ENCODE peak calls at places on chromosomes 12 and 14, in eight cellular contexts. D is fibroblast of pulmonary artery, K is mucosa of descending colon, V is cardiac fibroblast, O is epithelial cell of proximal tubule, U is PC-3, E is fibroblast of villous mesenchyme, Y is AG09309. Q is an unnamed sample.

GRCh38 chr12:93089805-93090569 is 160.9 kb upstream of the EEA1 start:
- DNase-seq in D (peak), K (no peak), V (peak), O (peak), U (peak), E (peak), Y (peak), Q (peak)

GRCh38 chr14:21882226-21882625 is 208.6 kb upstream of the OR4E1 start:
- DNase-seq in D (no peak), K (no peak), V (no peak), O (no peak), U (peak), E (no peak), Y (no peak), Q (no peak)

GRCh38 chr14:100417466-100417865 is 94.3 kb downstream of the SLC25A47 start:
- DNase-seq in D (peak), K (no peak), V (peak), O (peak), U (peak), E (peak), Y (peak), Q (peak)

GRCh38 chr14:89921346-89921745 is 33.2 kb downstream of the EFCAB11 start:
- DNase-seq in D (no peak), K (no peak), V (no peak), O (no peak), U (peak), E (no peak), Y (no peak), Q (no peak)

GRCh38 chr12:52582489-52582888 is 8.8 kb upstream of the KRT74 start:
- DNase-seq in D (no peak), K (no peak), V (no peak), O (no peak), U (no peak), E (no peak), Y (no peak), Q (no peak)

GRCh38 chr12:6662906-6663742 is at the start of gene ING4:
- DNase-seq in D (peak), K (peak), V (peak), O (peak), U (peak), E (peak), Y (peak), Q (peak)

GRCh38 chr14:35196571-35196970 is 74.2 kb downstream of the PRORP start:
- DNase-seq in D (no peak), K (no peak), V (peak), O (peak), U (no peak), E (no peak), Y (no peak), Q (no peak)

GRCh38 chr12:94874086-94874985 is 129.2 kb downstream of the NDUFA12 start:
- DNase-seq in D (no peak), K (no peak), V (no peak), O (no peak), U (no peak), E (no peak), Y (no peak), Q (no peak)

GRCh38 chr14:95340201-95340697 is 20.5 kb upstream of the CLMN start:
- DNase-seq in D (no peak), K (peak), V (no peak), O (no peak), U (no peak), E (no peak), Y (no peak), Q (no peak)

GRCh38 chr14:72169521-72169920 is 237.3 kb downstream of the RGS6 start:
- DNase-seq in D (no peak), K (no peak), V (no peak), O (no peak), U (no peak), E (no peak), Y (no peak), Q (no peak)

GRCh38 chr14:72164420-72165150 is 232.4 kb downstream of the RGS6 start:
- DNase-seq in D (no peak), K (no peak), V (no peak), O (no peak), U (no peak), E (no peak), Y (no peak), Q (no peak)

DNA sequence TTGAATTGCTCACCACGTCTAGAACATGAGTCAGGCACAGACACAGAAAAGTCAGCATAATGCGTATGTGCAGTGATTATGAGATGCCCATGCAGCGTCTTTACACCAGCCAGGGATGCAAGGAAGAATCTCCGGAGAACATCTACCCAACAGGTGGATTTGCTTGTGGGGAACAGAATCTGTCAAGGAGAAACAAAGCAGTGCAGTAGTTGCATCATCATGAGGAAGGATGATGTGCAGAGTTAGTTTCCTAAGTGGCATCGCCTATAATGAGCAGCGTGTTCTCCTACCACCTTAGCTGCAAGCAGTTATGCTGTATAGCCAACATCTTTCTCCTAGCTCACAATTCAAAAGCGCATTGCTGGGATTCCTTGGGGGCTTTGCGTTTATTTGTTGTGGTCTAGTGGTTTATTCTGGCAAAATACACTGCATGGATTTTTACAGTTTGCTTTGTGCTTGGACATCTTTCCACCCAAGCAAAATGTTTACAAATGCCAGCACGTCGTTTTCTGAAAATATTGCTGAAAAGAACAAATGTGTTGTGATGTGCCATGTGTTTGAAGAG is 233.0 kb downstream of the RGS6 start:
- DNase-seq in D (no peak), K (no peak), V (no peak), O (no peak), U (no peak), E (no peak), Y (no peak), Q (no peak)
- TF ChIP-seq CTCF in D (no peak), K (no peak), V (no peak), O (no peak), U (no peak), E (no peak), Y (no peak), Q (no peak)

GRCh38 chr12:120763250-120763649 is 37.6 kb downstream of the ACADS start:
- DNase-seq in D (no peak), K (no peak), V (no peak), O (no peak), U (no peak), E (no peak), Y (no peak), Q (no peak)

GRCh38 chr12:120760349-120761245 is 35.0 kb downstream of the ACADS start:
- DNase-seq in D (no peak), K (no peak), V (no peak), O (no peak), U (no peak), E (no peak), Y (no peak), Q (no peak)

GRCh38 chr12:120761581-120761980 is 36.0 kb downstream of the ACADS start:
- DNase-seq in D (peak), K (no peak), V (peak), O (no peak), U (no peak), E (peak), Y (no peak), Q (peak)

GRCh38 chr12:120759591-120760348 is 34.1 kb downstream of the ACADS start:
- DNase-seq in D (no peak), K (no peak), V (no peak), O (no peak), U (no peak), E (no peak), Y (no peak), Q (no peak)

DNA sequence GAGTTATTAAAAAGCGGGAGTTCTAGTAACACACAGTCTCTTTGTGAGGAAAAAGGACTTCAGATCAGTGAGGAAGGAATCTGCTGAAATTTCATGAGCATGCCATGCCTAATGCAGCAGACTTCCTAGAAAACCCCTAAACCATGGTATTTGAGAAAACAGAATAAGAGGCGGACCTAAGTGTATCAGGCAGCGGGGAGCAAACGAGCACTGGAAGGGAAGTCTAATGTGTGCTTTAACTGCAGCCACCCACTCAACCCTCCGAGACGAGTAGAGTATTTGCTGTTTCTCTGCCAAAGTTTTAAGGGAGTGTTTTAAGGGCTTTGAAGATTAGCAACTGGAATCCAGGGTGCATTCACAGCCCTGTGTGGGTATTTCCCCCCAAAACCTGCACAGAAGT is 36.5 kb downstream of the ACADS start:
- DNase-seq in D (peak), K (no peak), V (peak), O (no peak), U (no peak), E (no peak), Y (no peak), Q (peak)
- H3K4me3 ChIP-seq in D (no peak), K (no peak), V (no peak), O (no peak), U (no peak), E (no peak), Y (no peak), Q (no peak)

GRCh38 chr12:101166866-101167265 is 43.2 kb downstream of the SLC5A8 start:
- DNase-seq in D (peak), K (no peak), V (no peak), O (no peak), U (no peak), E (no peak), Y (no peak), Q (no peak)

GRCh38 chr12:101168000-101168399 is 42.0 kb downstream of the SLC5A8 start:
- DNase-seq in D (no peak), K (no peak), V (no peak), O (no peak), U (no peak), E (no peak), Y (no peak), Q (no peak)

GRCh38 chr12:101173197-101173749 is 36.8 kb downstream of the SLC5A8 start:
- DNase-seq in D (no peak), K (no peak), V (no peak), O (no peak), U (no peak), E (no peak), Y (no peak), Q (no peak)

GRCh38 chr12:101174576-101174975 is 35.5 kb downstream of the SLC5A8 start:
- DNase-seq in D (no peak), K (no peak), V (no peak), O (no peak), U (no peak), E (no peak), Y (no peak), Q (no peak)

GRCh38 chr12:101172316-101172715 is 37.7 kb downstream of the SLC5A8 start:
- DNase-seq in D (no peak), K (no peak), V (no peak), O (no peak), U (no peak), E (no peak), Y (peak), Q (peak)
- TF ChIP-seq CTCF in D (no peak), K (no peak), V (no peak), O (peak), U (peak), E (no peak), Y (peak), Q (peak)

DNA sequence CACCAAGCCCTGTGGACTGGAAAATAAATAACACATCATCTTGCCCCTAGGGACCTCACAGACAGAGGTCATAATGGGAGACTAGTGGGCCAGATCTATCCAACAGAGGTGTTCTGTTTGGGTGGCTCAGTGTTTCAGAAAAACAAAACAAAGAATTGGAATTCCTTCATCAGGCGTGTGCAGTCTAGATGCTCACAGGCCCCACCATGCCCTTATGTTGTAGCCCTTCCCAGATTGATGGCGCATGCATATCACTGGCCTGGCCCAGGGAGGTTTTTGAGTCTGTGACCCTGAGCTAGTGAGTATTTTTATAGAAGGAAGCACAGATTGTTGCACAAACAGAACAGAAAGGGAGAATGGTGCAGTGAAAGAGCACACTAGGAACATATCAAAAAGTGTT is 859.6 kb downstream of the BCL11B start:
- DNase-seq in D (no peak), K (no peak), V (no peak), O (no peak), U (no peak), E (no peak), Y (no peak), Q (no peak)
- H3K4me3 ChIP-seq in D (no peak), K (no peak), V (no peak), O (no peak), U (no peak), E (no peak), Y (no peak), Q (no peak)